ENCODE peak calls at places on chromosomes 3 and 15, in four cellular contexts. K is body of pancreas, B is epithelial cell of esophagus, T is H54. M is an unnamed sample.

GRCh38 chr3:178155521-178155920 is 380.7 kb upstream of the KCNMB2 start:
- DNase-seq in K (no peak), B (no peak), T (no peak), M (no peak)

GRCh38 chr3:45499529-45499928 is 95.0 kb upstream of the LIMD1 start:
- DNase-seq in K (no peak), B (peak; percentile 59), T (no peak), M (no peak)

GRCh38 chr15:80264031-80264430 is 12.0 kb upstream of the CTXND1 start:
- DNase-seq in K (no peak), B (peak; percentile 27), T (no peak), M (no peak)

GRCh38 chr3:111496894-111497559 is 45.0 kb upstream of the CD96 start:
- DNase-seq in K (no peak), B (no peak), T (no peak), M (no peak)

GRCh38 chr3:144491333-144491732 is 519.7 kb downstream of the DIPK2A start:
- DNase-seq in K (no peak), B (no peak), T (no peak), M (no peak)

GRCh38 chr15:68420186-68420684 is 11.7 kb downstream of the ITGA11 start:
- DNase-seq in K (no peak), B (no peak), T (no peak), M (peak; percentile 16)

GRCh38 chr3:134809412-134810051 is 14.5 kb downstream of the EPHB1 start:
- DNase-seq in K (no peak), B (peak; percentile 37), T (no peak), M (peak; percentile 36)

GRCh38 chr3:45084820-45085816 is 59.0 kb downstream of the CLEC3B start:
- DNase-seq in K (no peak), B (peak; percentile 63), T (peak; percentile 70), M (no peak)

GRCh38 chr15:58987036-58987435 is 427 bp upstream of the RNF111 start:
- DNase-seq in K (no peak), B (no peak), T (no peak), M (no peak)

GRCh38 chr3:182142928-182143327 is 431.2 kb downstream of the SOX2 start:
- DNase-seq in K (no peak), B (no peak), T (no peak), M (no peak)

M was measured in colonic mucosa.